ENCODE peak calls at places on chromosome 5, in nine cellular contexts. One of them, this sample, is unnamed. For H3K27me3, the result is how much of the 10 kb centered on the place peaks cover.

GRCh38 chr5:58263291-58263690 is 196.6 kb downstream of the PLK2 start:
- DNase-seq in gastrocnemius medialis: no peak
- DNase-seq in breast epithelium: no peak
- DNase-seq in upper lobe of right lung: no peak
- DNase-seq in GM23248: no peak
- DNase-seq in fibroblast of lung: peak
- DNase-seq in cardiac muscle cell: no peak
- DNase-seq in IMR-90: no peak
- DNase-seq in neuronal stem cell: no peak
- DNase-seq in this sample: no peak

GRCh38 chr5:158373623-158374375 is 514.9 kb upstream of the CLINT1 start:
- DNase-seq in gastrocnemius medialis: no peak
- DNase-seq in fibroblast of lung: no peak
- DNase-seq in neuronal stem cell: no peak
- DNase-seq in IMR-90: no peak
- DNase-seq in breast epithelium: no peak
- DNase-seq in upper lobe of right lung: no peak
- DNase-seq in GM23248: no peak
- DNase-seq in cardiac muscle cell: no peak
- DNase-seq in this sample: no peak

GRCh38 chr5:100595152-100595811 is 60.1 kb downstream of the FAM174A start:
- DNase-seq in neuronal stem cell: no peak
- DNase-seq in breast epithelium: no peak
- DNase-seq in IMR-90: peak
- DNase-seq in upper lobe of right lung: no peak
- DNase-seq in cardiac muscle cell: no peak
- DNase-seq in GM23248: peak
- DNase-seq in gastrocnemius medialis: peak
- DNase-seq in fibroblast of lung: peak
- DNase-seq in this sample: peak

GRCh38 chr5:36300927-36301540 is 668 bp downstream of the RANBP3L start:
- DNase-seq in gastrocnemius medialis: no peak
- DNase-seq in fibroblast of lung: peak
- DNase-seq in neuronal stem cell: no peak
- DNase-seq in cardiac muscle cell: no peak
- DNase-seq in breast epithelium: no peak
- DNase-seq in GM23248: peak
- DNase-seq in IMR-90: peak
- DNase-seq in upper lobe of right lung: no peak
- DNase-seq in this sample: peak

GRCh38 chr5:44807269-44807668 is 1.5 kb upstream of the MRPS30 start:
- DNase-seq in neuronal stem cell: no peak
- DNase-seq in cardiac muscle cell: no peak
- DNase-seq in gastrocnemius medialis: no peak
- DNase-seq in GM23248: peak
- DNase-seq in fibroblast of lung: no peak
- DNase-seq in breast epithelium: no peak
- DNase-seq in IMR-90: no peak
- DNase-seq in upper lobe of right lung: no peak
- DNase-seq in this sample: peak

GRCh38 chr5:115831163-115831768 is 10.1 kb downstream of the ATG12 start:
- DNase-seq in gastrocnemius medialis: no peak
- DNase-seq in fibroblast of lung: peak
- DNase-seq in breast epithelium: no peak
- DNase-seq in IMR-90: peak
- DNase-seq in cardiac muscle cell: peak
- DNase-seq in upper lobe of right lung: no peak
- DNase-seq in GM23248: peak
- DNase-seq in neuronal stem cell: peak
- DNase-seq in this sample: peak

GRCh38 chr5:147565524-147565923 is 55.7 kb upstream of the DPYSL3 start:
- DNase-seq in breast epithelium: no peak
- DNase-seq in GM23248: peak
- DNase-seq in upper lobe of right lung: no peak
- DNase-seq in neuronal stem cell: no peak
- DNase-seq in cardiac muscle cell: no peak
- DNase-seq in IMR-90: peak
- DNase-seq in gastrocnemius medialis: no peak
- DNase-seq in fibroblast of lung: peak
- DNase-seq in this sample: peak

GRCh38 chr5:132821791-132822190 is 8.7 kb downstream of the SHROOM1 start:
- DNase-seq in fibroblast of lung: peak
- DNase-seq in gastrocnemius medialis: no peak
- DNase-seq in upper lobe of right lung: no peak
- DNase-seq in cardiac muscle cell: no peak
- DNase-seq in GM23248: peak
- DNase-seq in neuronal stem cell: no peak
- DNase-seq in IMR-90: peak
- DNase-seq in breast epithelium: no peak
- DNase-seq in this sample: no peak

GRCh38 chr5:81233080-81233634 is at the start of gene CKMT2:
- DNase-seq in IMR-90: no peak
- DNase-seq in fibroblast of lung: peak
- DNase-seq in cardiac muscle cell: peak
- DNase-seq in upper lobe of right lung: peak
- DNase-seq in gastrocnemius medialis: peak
- DNase-seq in GM23248: peak
- DNase-seq in neuronal stem cell: peak
- DNase-seq in breast epithelium: peak
- DNase-seq in this sample: no peak

GRCh38 chr5:150038547-150038946 is 38.0 kb downstream of the HMGXB3 start:
- DNase-seq in cardiac muscle cell: no peak
- DNase-seq in gastrocnemius medialis: no peak
- DNase-seq in neuronal stem cell: no peak
- DNase-seq in IMR-90: no peak
- DNase-seq in breast epithelium: no peak
- DNase-seq in GM23248: no peak
- DNase-seq in upper lobe of right lung: no peak
- DNase-seq in fibroblast of lung: no peak
- DNase-seq in this sample: no peak
- H3K27me3 ChIP-seq in cardiac muscle cell: under half
- H3K27me3 ChIP-seq in gastrocnemius medialis: under half
- H3K27me3 ChIP-seq in neuronal stem cell: under half
- H3K27me3 ChIP-seq in IMR-90: under half
- H3K27me3 ChIP-seq in breast epithelium: under half
- H3K27me3 ChIP-seq in GM23248: under half
- H3K27me3 ChIP-seq in upper lobe of right lung: under half
- H3K27me3 ChIP-seq in fibroblast of lung: under half
- H3K27me3 ChIP-seq in this sample: under half

DNA sequence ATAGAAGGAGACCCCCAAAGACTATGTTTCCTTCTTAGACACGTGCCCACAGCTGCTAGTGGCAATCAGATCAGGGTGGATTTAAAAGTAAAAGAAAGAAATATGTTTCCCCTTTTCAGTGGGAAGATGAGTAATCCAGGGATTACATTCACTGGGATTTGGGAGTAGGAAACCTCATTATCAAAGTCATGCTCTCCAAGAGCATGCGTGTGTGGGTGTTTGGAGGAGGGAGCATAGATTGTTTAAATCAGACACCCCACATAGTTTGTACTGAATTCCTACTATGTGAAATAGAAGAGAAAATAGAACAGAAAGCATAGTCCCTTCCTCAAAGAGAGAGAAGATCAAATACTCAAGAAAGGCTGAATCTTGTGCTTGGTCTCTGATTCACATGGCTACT is 65.5 kb upstream of the TBCA start:
- DNase-seq in fibroblast of lung: no peak
- DNase-seq in cardiac muscle cell: no peak
- DNase-seq in gastrocnemius medialis: no peak
- DNase-seq in GM23248: no peak
- DNase-seq in neuronal stem cell: no peak
- DNase-seq in IMR-90: no peak
- DNase-seq in breast epithelium: no peak
- DNase-seq in upper lobe of right lung: no peak
- DNase-seq in this sample: no peak
- H3K27me3 ChIP-seq in fibroblast of lung: under half
- H3K27me3 ChIP-seq in cardiac muscle cell: half or more
- H3K27me3 ChIP-seq in gastrocnemius medialis: under half
- H3K27me3 ChIP-seq in GM23248: under half
- H3K27me3 ChIP-seq in neuronal stem cell: under half
- H3K27me3 ChIP-seq in IMR-90: under half
- H3K27me3 ChIP-seq in breast epithelium: under half
- H3K27me3 ChIP-seq in upper lobe of right lung: under half
- H3K27me3 ChIP-seq in this sample: under half

GRCh38 chr5:88661870-88662207 is 221.1 kb downstream of the MEF2C start:
- DNase-seq in breast epithelium: no peak
- DNase-seq in cardiac muscle cell: no peak
- DNase-seq in GM23248: no peak
- DNase-seq in neuronal stem cell: no peak
- DNase-seq in gastrocnemius medialis: no peak
- DNase-seq in IMR-90: no peak
- DNase-seq in fibroblast of lung: no peak
- DNase-seq in upper lobe of right lung: no peak
- DNase-seq in this sample: no peak

GRCh38 chr5:88665750-88666215 is 217.2 kb downstream of the MEF2C start:
- DNase-seq in upper lobe of right lung: peak
- DNase-seq in IMR-90: no peak
- DNase-seq in fibroblast of lung: peak
- DNase-seq in cardiac muscle cell: no peak
- DNase-seq in breast epithelium: no peak
- DNase-seq in GM23248: no peak
- DNase-seq in gastrocnemius medialis: no peak
- DNase-seq in neuronal stem cell: peak
- DNase-seq in this sample: no peak

GRCh38 chr5:88662801-88663360 is 220.1 kb downstream of the MEF2C start:
- DNase-seq in gastrocnemius medialis: no peak
- DNase-seq in breast epithelium: no peak
- DNase-seq in IMR-90: no peak
- DNase-seq in cardiac muscle cell: no peak
- DNase-seq in GM23248: no peak
- DNase-seq in fibroblast of lung: peak
- DNase-seq in upper lobe of right lung: no peak
- DNase-seq in neuronal stem cell: no peak
- DNase-seq in this sample: peak

GRCh38 chr5:88664630-88665029 is 218.4 kb downstream of the MEF2C start:
- DNase-seq in cardiac muscle cell: no peak
- DNase-seq in neuronal stem cell: no peak
- DNase-seq in gastrocnemius medialis: no peak
- DNase-seq in GM23248: no peak
- DNase-seq in breast epithelium: no peak
- DNase-seq in upper lobe of right lung: no peak
- DNase-seq in IMR-90: no peak
- DNase-seq in fibroblast of lung: no peak
- DNase-seq in this sample: no peak

GRCh38 chr5:88663793-88664216 is 219.2 kb downstream of the MEF2C start:
- DNase-seq in upper lobe of right lung: no peak
- DNase-seq in GM23248: no peak
- DNase-seq in fibroblast of lung: peak
- DNase-seq in breast epithelium: no peak
- DNase-seq in neuronal stem cell: no peak
- DNase-seq in gastrocnemius medialis: no peak
- DNase-seq in IMR-90: no peak
- DNase-seq in cardiac muscle cell: no peak
- DNase-seq in this sample: no peak
- H3K27me3 ChIP-seq in upper lobe of right lung: half or more
- H3K27me3 ChIP-seq in GM23248: half or more
- H3K27me3 ChIP-seq in fibroblast of lung: half or more
- H3K27me3 ChIP-seq in breast epithelium: half or more
- H3K27me3 ChIP-seq in neuronal stem cell: under half
- H3K27me3 ChIP-seq in gastrocnemius medialis: half or more
- H3K27me3 ChIP-seq in IMR-90: half or more
- H3K27me3 ChIP-seq in cardiac muscle cell: half or more
- H3K27me3 ChIP-seq in this sample: under half

DNA sequence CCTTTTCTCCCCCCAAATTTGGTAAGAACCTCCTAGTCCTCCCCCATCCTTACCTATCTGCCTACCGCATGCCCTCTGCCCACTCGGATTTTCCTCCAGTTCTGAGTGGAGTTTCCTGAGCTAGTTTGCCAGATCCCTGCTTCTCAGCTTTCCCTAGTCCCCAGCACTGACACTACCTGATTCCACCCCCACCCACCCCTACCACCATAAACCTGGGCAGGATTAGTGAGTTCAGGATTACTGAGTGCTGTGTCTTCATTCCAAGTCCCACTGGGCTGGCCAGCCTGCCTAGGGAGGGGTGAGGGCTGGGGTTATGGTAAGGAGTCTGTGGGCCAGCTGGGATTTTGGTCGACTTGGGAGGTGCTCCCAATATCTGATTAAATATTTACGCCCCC is 3.9 kb downstream of the PITX1 start:
- DNase-seq in gastrocnemius medialis: no peak
- DNase-seq in breast epithelium: no peak
- DNase-seq in upper lobe of right lung: no peak
- DNase-seq in IMR-90: no peak
- DNase-seq in GM23248: no peak
- DNase-seq in fibroblast of lung: no peak
- DNase-seq in neuronal stem cell: no peak
- DNase-seq in cardiac muscle cell: no peak
- DNase-seq in this sample: no peak
- H3K27me3 ChIP-seq in gastrocnemius medialis: half or more
- H3K27me3 ChIP-seq in breast epithelium: half or more
- H3K27me3 ChIP-seq in upper lobe of right lung: half or more
- H3K27me3 ChIP-seq in IMR-90: under half
- H3K27me3 ChIP-seq in GM23248: half or more
- H3K27me3 ChIP-seq in fibroblast of lung: under half
- H3K27me3 ChIP-seq in neuronal stem cell: half or more
- H3K27me3 ChIP-seq in cardiac muscle cell: half or more
- H3K27me3 ChIP-seq in this sample: under half

GRCh38 chr5:93581738-93582414 is 857 bp upstream of the NR2F1-AS1 start:
- DNase-seq in gastrocnemius medialis: no peak
- DNase-seq in breast epithelium: no peak
- DNase-seq in upper lobe of right lung: no peak
- DNase-seq in GM23248: peak
- DNase-seq in fibroblast of lung: peak
- DNase-seq in IMR-90: peak
- DNase-seq in neuronal stem cell: no peak
- DNase-seq in cardiac muscle cell: no peak
- DNase-seq in this sample: no peak

GRCh38 chr5:93584531-93585053 is 1.6 kb downstream of the NR2F1 start:
- DNase-seq in upper lobe of right lung: no peak
- DNase-seq in fibroblast of lung: no peak
- DNase-seq in breast epithelium: no peak
- DNase-seq in GM23248: peak
- DNase-seq in cardiac muscle cell: no peak
- DNase-seq in neuronal stem cell: no peak
- DNase-seq in IMR-90: no peak
- DNase-seq in gastrocnemius medialis: no peak
- DNase-seq in this sample: no peak

GRCh38 chr5:93582677-93583524 is at the start of gene NR2F1:
- DNase-seq in neuronal stem cell: peak
- DNase-seq in upper lobe of right lung: no peak
- DNase-seq in fibroblast of lung: peak
- DNase-seq in IMR-90: peak
- DNase-seq in breast epithelium: no peak
- DNase-seq in GM23248: peak
- DNase-seq in gastrocnemius medialis: no peak
- DNase-seq in cardiac muscle cell: no peak
- DNase-seq in this sample: peak

GRCh38 chr5:93583799-93584530 is 943 bp downstream of the NR2F1 start:
- DNase-seq in GM23248: peak
- DNase-seq in upper lobe of right lung: no peak
- DNase-seq in gastrocnemius medialis: no peak
- DNase-seq in cardiac muscle cell: peak
- DNase-seq in IMR-90: peak
- DNase-seq in breast epithelium: no peak
- DNase-seq in fibroblast of lung: peak
- DNase-seq in neuronal stem cell: no peak
- DNase-seq in this sample: no peak

GRCh38 chr5:93583525-93583798 is 440 bp downstream of the NR2F1 start:
- DNase-seq in neuronal stem cell: no peak
- DNase-seq in IMR-90: peak
- DNase-seq in cardiac muscle cell: no peak
- DNase-seq in gastrocnemius medialis: no peak
- DNase-seq in upper lobe of right lung: no peak
- DNase-seq in fibroblast of lung: no peak
- DNase-seq in breast epithelium: no peak
- DNase-seq in GM23248: no peak
- DNase-seq in this sample: no peak
- H3K27me3 ChIP-seq in neuronal stem cell: under half
- H3K27me3 ChIP-seq in IMR-90: under half
- H3K27me3 ChIP-seq in cardiac muscle cell: half or more
- H3K27me3 ChIP-seq in gastrocnemius medialis: half or more
- H3K27me3 ChIP-seq in upper lobe of right lung: half or more
- H3K27me3 ChIP-seq in fibroblast of lung: under half
- H3K27me3 ChIP-seq in breast epithelium: half or more
- H3K27me3 ChIP-seq in GM23248: under half
- H3K27me3 ChIP-seq in this sample: under half